ENCODE peak calls at places on chromosomes 1 and 21, in ten cellular contexts. G, S, C, E, N, O, B, M, J and L are unnamed samples.

GRCh38 chr1:86718786-86719185 is 14.4 kb downstream of the SH3GLB1 start:
- DNase-seq in G (no peak), S (no peak), C (no peak), E (no peak), N (no peak), O (no peak), B (no peak), M (no peak), J (no peak), L (no peak)

GRCh38 chr1:15550573-15550972 is 23.9 kb downstream of the DNAJC16 start:
- DNase-seq in G (no peak), S (no peak), C (no peak), E (no peak), N (no peak), O (no peak), B (no peak), M (no peak), J (no peak), L (no peak)

GRCh38 chr1:96971849-96972602 is 250.4 kb downstream of the PTBP2 start:
- DNase-seq in G (no peak), S (no peak), C (no peak), E (no peak), N (no peak), O (peak; percentile 30), B (no peak), M (no peak), J (no peak), L (no peak)

GRCh38 chr1:224828691-224829090 is 100.8 kb upstream of the DNAH14 start:
- DNase-seq in G (no peak), S (no peak), C (no peak), E (no peak), N (no peak), O (no peak), B (no peak), M (no peak), J (no peak), L (no peak)

GRCh38 chr1:86151427-86151826 is 5.1 kb downstream of the COL24A1 start:
- DNase-seq in G (no peak), S (no peak), C (no peak), E (no peak), N (no peak), O (peak; percentile 11), B (no peak), M (no peak), J (no peak), L (no peak)

GRCh38 chr1:54805981-54806381 is 4.9 kb upstream of the TTC22 start:
- DNase-seq in G (no peak), S (no peak), C (no peak), E (no peak), N (no peak), O (no peak), B (no peak), M (no peak), J (no peak), L (no peak)

GRCh38 chr1:43936470-43937151 is 3.0 kb downstream of the ARTN start:
- DNase-seq in G (peak; percentile 43), S (no peak), C (peak; percentile 52), E (peak; percentile 51), N (no peak), O (no peak), B (no peak), M (peak; percentile 62), J (peak; percentile 66), L (peak; percentile 88)

GRCh38 chr1:229334716-229335115 is 8.1 kb downstream of the CCSAP start:
- DNase-seq in G (no peak), S (no peak), C (no peak), E (no peak), N (no peak), O (no peak), B (no peak), M (no peak), J (no peak), L (peak; percentile 71)

GRCh38 chr1:42963378-42964005 is 4.8 kb upstream of the SLC2A1 start:
- DNase-seq in G (no peak), S (no peak), C (no peak), E (no peak), N (no peak), O (peak; percentile 97), B (peak; percentile 77), M (no peak), J (no peak), L (no peak)

GRCh38 chr1:156496211-156496761 is 4.3 kb downstream of the MEF2D start:
- DNase-seq in G (no peak), S (no peak), C (no peak), E (no peak), N (no peak), O (no peak), B (peak; percentile 41), M (no peak), J (no peak), L (no peak)

GRCh38 chr1:86370627-86371026 is 25.5 kb downstream of the ODF2L start:
- DNase-seq in G (no peak), S (no peak), C (no peak), E (no peak), N (no peak), O (no peak), B (no peak), M (no peak), J (no peak), L (no peak)

GRCh38 chr1:218778257-218778656 is 395.4 kb upstream of the LYPLAL1 start:
- DNase-seq in G (no peak), S (no peak), C (no peak), E (no peak), N (no peak), O (no peak), B (no peak), M (no peak), J (no peak), L (no peak)

GRCh38 chr1:216705686-216706085 is 17.5 kb downstream of the ESRRG start:
- DNase-seq in G (no peak), S (no peak), C (peak; percentile 98), E (peak; percentile 47), N (no peak), O (no peak), B (no peak), M (no peak), J (no peak), L (no peak)

GRCh38 chr1:193005785-193006184 is 53.4 kb downstream of the UCHL5 start:
- DNase-seq in G (no peak), S (no peak), C (no peak), E (no peak), N (no peak), O (no peak), B (no peak), M (no peak), J (no peak), L (no peak)

GRCh38 chr21:36456714-36457399 is 23.1 kb downstream of the CLDN14 start:
- DNase-seq in G (no peak), S (no peak), C (peak; percentile 5), E (no peak), N (no peak), O (no peak), B (no peak), M (no peak), J (no peak), L (no peak)

GRCh38 chr1:46488343-46489168 is 1.1 kb upstream of the DMBX1 start:
- DNase-seq in G (no peak), S (no peak), C (no peak), E (no peak), N (peak; percentile 35), O (no peak), B (peak; percentile 33), M (no peak), J (no peak), L (no peak)

GRCh38 chr1:3907031-3907534 is 7.0 kb upstream of the C1orf174 start:
- DNase-seq in G (no peak), S (no peak), C (no peak), E (peak; percentile 51), N (peak; percentile 52), O (peak; percentile 61), B (no peak), M (peak; percentile 50), J (no peak), L (peak; percentile 59)

GRCh38 chr1:160748182-160748876 is 9.3 kb downstream of the SLAMF7 start:
- DNase-seq in G (no peak), S (no peak), C (no peak), E (no peak), N (no peak), O (peak; percentile 15), B (peak; percentile 21), M (no peak), J (no peak), L (peak; percentile 69)

GRCh38 chr1:234322979-234323378 is 50.3 kb upstream of the COA6 start:
- DNase-seq in G (no peak), S (no peak), C (peak; percentile 30), E (peak; percentile 79), N (peak; percentile 64), O (peak; percentile 91), B (no peak), M (peak; percentile 38), J (peak; percentile 91), L (peak; percentile 89)

GRCh38 chr1:204075116-204075636 is 2.3 kb downstream of the SOX13 start:
- DNase-seq in G (no peak), S (no peak), C (no peak), E (peak; percentile 36), N (no peak), O (no peak), B (no peak), M (no peak), J (no peak), L (peak; percentile 56)

GRCh38 chr1:182633657-182634281 is 29.6 kb upstream of the RGS16 start:
- DNase-seq in G (no peak), S (no peak), C (peak; percentile 96), E (peak; percentile 69), N (no peak), O (no peak), B (no peak), M (no peak), J (peak; percentile 47), L (peak; percentile 28)

GRCh38 chr1:234726359-234726836 is 116.4 kb upstream of the IRF2BP2 start:
- DNase-seq in G (no peak), S (no peak), C (peak; percentile 23), E (no peak), N (no peak), O (no peak), B (no peak), M (no peak), J (no peak), L (peak; percentile 75)